ENCODE peak calls at places on chromosomes 4 and X, in eight cellular contexts. T, L, W, C, Y, A, E and U are unnamed samples.
A peak's percentile ranks its signal among the peaks of the same experiment; 100 is the strongest.

GRCh38 chr4:168633071-168633470 is 136.2 kb downstream of the PALLD start:
- DNase-seq in T (no peak), L (no peak), W (no peak), C (no peak), Y (no peak), A (no peak), E (no peak), U (no peak)

GRCh38 chr4:159098482-159099127 is 4.3 kb upstream of the RAPGEF2 start:
- DNase-seq in T (no peak), L (no peak), W (no peak), C (no peak), Y (no peak), A (no peak), E (no peak), U (no peak)

GRCh38 chr4:79141530-79141929 is 184.3 kb downstream of the NAA11 start:
- DNase-seq in T (peak; percentile 41), L (no peak), W (no peak), C (no peak), Y (no peak), A (peak; percentile 1), E (peak; percentile 37), U (no peak)

GRCh38 chr4:118762146-118762545 is 73.8 kb downstream of the SEC24D start:
- DNase-seq in T (no peak), L (no peak), W (no peak), C (no peak), Y (no peak), A (no peak), E (no peak), U (no peak)

GRCh38 chrX:119984652-119985051 is 41.1 kb upstream of the NKAP start:
- DNase-seq in T (no peak), L (no peak), W (no peak), C (no peak), Y (no peak), A (no peak), E (no peak), U (no peak)

GRCh38 chrX:47633671-47634590 is 4.2 kb upstream of the CFP start:
- DNase-seq in T (peak; percentile 69), L (no peak), W (no peak), C (no peak), Y (no peak), A (no peak), E (no peak), U (no peak)

GRCh38 chrX:50442426-50443116 is 28.1 kb downstream of the DGKK start:
- DNase-seq in T (no peak), L (no peak), W (no peak), C (no peak), Y (no peak), A (no peak), E (no peak), U (no peak)

GRCh38 chr4:145890689-145891088 is 47.9 kb downstream of the ZNF827 start:
- DNase-seq in T (no peak), L (no peak), W (no peak), C (no peak), Y (no peak), A (no peak), E (no peak), U (no peak)

GRCh38 chr4:52911684-52912294 is 49.7 kb downstream of the RASL11B start:
- DNase-seq in T (peak; percentile 78), L (peak; percentile 63), W (peak; percentile 60), C (peak; percentile 37), Y (peak; percentile 51), A (peak; percentile 68), E (peak; percentile 70), U (no peak)

GRCh38 chrX:2691543-2692220 is 587 bp downstream of the CD99 start:
- DNase-seq in T (peak; percentile 45), L (no peak), W (no peak), C (no peak), Y (peak; percentile 48), A (peak; percentile 58), E (peak; percentile 40), U (no peak)

GRCh38 chr4:139453041-139453370 is 915 bp upstream of the RAB33B start:
- DNase-seq in T (peak; percentile 81), L (no peak), W (peak; percentile 33), C (no peak), Y (peak; percentile 67), A (no peak), E (no peak), U (no peak)

GRCh38 chrX:113644426-113644825 is 803.8 kb upstream of the AMOT start:
- DNase-seq in T (no peak), L (peak; percentile 2), W (no peak), C (no peak), Y (peak; percentile 73), A (peak; percentile 32), E (peak; percentile 72), U (no peak)

GRCh38 chr4:3494501-3494900 is 31.4 kb downstream of the DOK7 start:
- DNase-seq in T (no peak), L (no peak), W (no peak), C (no peak), Y (no peak), A (no peak), E (no peak), U (no peak)

GRCh38 chrX:134622056-134622812 is 36.0 kb downstream of the PLAC1 start:
- DNase-seq in T (peak; percentile 73), L (peak; percentile 74), W (peak; percentile 18), C (no peak), Y (peak; percentile 85), A (peak; percentile 87), E (peak; percentile 88), U (no peak)

GRCh38 chr4:145487626-145488025 is 6.0 kb downstream of the SMAD1 start:
- DNase-seq in T (no peak), L (no peak), W (peak; percentile 3), C (peak; percentile 13), Y (no peak), A (no peak), E (no peak), U (no peak)

GRCh38 chr4:25448379-25449109 is 71.5 kb downstream of the ANAPC4 start:
- DNase-seq in T (no peak), L (no peak), W (no peak), C (no peak), Y (no peak), A (peak; percentile 91), E (no peak), U (peak; percentile 10)

GRCh38 chr4:8182858-8183725 is 16.0 kb upstream of the SH3TC1 start:
- DNase-seq in T (no peak), L (peak; percentile 91), W (no peak), C (no peak), Y (peak; percentile 67), A (peak; percentile 92), E (peak; percentile 58), U (no peak)

GRCh38 chrX:12657881-12658280 is 133.3 kb upstream of the PRPS2 start:
- DNase-seq in T (no peak), L (no peak), W (no peak), C (no peak), Y (no peak), A (peak; percentile 1), E (peak; percentile 1), U (no peak)

GRCh38 chr4:52889778-52890400 is 27.8 kb downstream of the RASL11B start:
- DNase-seq in T (no peak), L (peak; percentile 45), W (no peak), C (no peak), Y (no peak), A (no peak), E (no peak), U (no peak)

GRCh38 chr4:15779336-15779735 is 1.2 kb downstream of the CD38 start:
- DNase-seq in T (peak; percentile 88), L (peak; percentile 33), W (no peak), C (peak; percentile 35), Y (peak; percentile 28), A (peak; percentile 66), E (no peak), U (no peak)

GRCh38 chr4:7981738-7982394 is 42.2 kb upstream of the AFAP1 start:
- DNase-seq in T (no peak), L (no peak), W (no peak), C (no peak), Y (no peak), A (no peak), E (no peak), U (no peak)

GRCh38 chr4:54954656-54955388 is 170.6 kb downstream of the KDR start:
- DNase-seq in T (no peak), L (no peak), W (no peak), C (no peak), Y (no peak), A (no peak), E (no peak), U (no peak)

GRCh38 chrX:55489315-55490009 is at the start of gene USP51:
- DNase-seq in T (peak; percentile 55), L (no peak), W (no peak), C (peak; percentile 73), Y (no peak), A (peak; percentile 0), E (no peak), U (no peak)

GRCh38 chrX:134782796-134783195 is 124.5 kb upstream of the PLAC1 start:
- DNase-seq in T (peak; percentile 43), L (peak; percentile 32), W (no peak), C (no peak), Y (peak; percentile 25), A (peak; percentile 34), E (peak; percentile 10), U (no peak)

GRCh38 chrX:76183289-76184057 is 10.6 kb downstream of the PBDC1 start:
- DNase-seq in T (peak; percentile 42), L (peak; percentile 64), W (no peak), C (no peak), Y (peak; percentile 79), A (peak; percentile 38), E (no peak), U (peak; percentile 69)

GRCh38 chr4:128590034-128590740 is 219.3 kb upstream of the JADE1 start:
- DNase-seq in T (no peak), L (no peak), W (no peak), C (no peak), Y (no peak), A (no peak), E (no peak), U (no peak)

GRCh38 chr4:8199594-8200301 is 658 bp downstream of the SH3TC1 start:
- DNase-seq in T (no peak), L (no peak), W (no peak), C (no peak), Y (no peak), A (no peak), E (no peak), U (no peak)

GRCh38 chrX:115898382-115899001 is 272.1 kb upstream of the AGTR2 start:
- DNase-seq in T (peak; percentile 63), L (peak; percentile 27), W (peak; percentile 67), C (no peak), Y (no peak), A (no peak), E (peak; percentile 4), U (no peak)